ENCODE peak calls at places on chromosome 2, in eight cellular contexts. U is AG04450, J is GM23338, A is upper lobe of right lung, E is thoracic aorta, S is heart right ventricle, W is PC-9, N is brain microvascular endothelial cell. I is an unnamed sample. For H3K27me3, the result is how much of the 10 kb centered on the place peaks cover.

GRCh38 chr2:144443837-144444236 is 76.1 kb downstream of the ZEB2 start:
- DNase-seq in U (no peak), J (no peak), A (no peak), E (no peak), S (no peak), W (no peak), N (no peak), I (no peak)

GRCh38 chr2:1231664-1232063 is 181.6 kb upstream of the TPO start:
- DNase-seq in U (no peak), J (no peak), A (no peak), E (no peak), S (no peak), W (no peak), N (no peak), I (no peak)

GRCh38 chr2:296354-296753 is 8.5 kb upstream of the ALKAL2 start:
- DNase-seq in U (no peak), J (no peak), A (no peak), E (no peak), S (no peak), W (no peak), N (no peak), I (no peak)

GRCh38 chr2:99910903-99911302 is 231.5 kb downstream of the AFF3 start:
- DNase-seq in U (no peak), J (no peak), A (no peak), E (no peak), S (no peak), W (no peak), N (no peak), I (no peak)

GRCh38 chr2:99670768-99671734 is 181.2 kb upstream of the REV1 start:
- DNase-seq in U (no peak), J (no peak), A (no peak), E (no peak), S (no peak), W (no peak), N (peak), I (no peak)

GRCh38 chr2:201795608-201796477 is 10.5 kb upstream of the CDK15 start:
- DNase-seq in U (no peak), J (peak), A (no peak), E (no peak), S (no peak), W (no peak), N (peak), I (no peak)

GRCh38 chr2:46460991-46461715 is 18.2 kb upstream of the TMEM247 start:
- DNase-seq in U (peak), J (peak), A (peak), E (peak), S (peak), W (peak), N (peak), I (no peak)

GRCh38 chr2:55985406-55985805 is 61.8 kb upstream of the EFEMP1 start:
- DNase-seq in U (no peak), J (no peak), A (no peak), E (no peak), S (no peak), W (no peak), N (no peak), I (no peak)

GRCh38 chr2:120344991-120345975 is 653 bp upstream of the INHBB start:
- DNase-seq in U (no peak), J (peak), A (no peak), E (no peak), S (no peak), W (no peak), N (no peak), I (no peak)

GRCh38 chr2:210681481-210681880 is 125.1 kb downstream of the CPS1 start:
- DNase-seq in U (no peak), J (no peak), A (no peak), E (no peak), S (no peak), W (no peak), N (no peak), I (no peak)

GRCh38 chr2:210673117-210673516 is 116.7 kb downstream of the CPS1 start:
- DNase-seq in U (no peak), J (no peak), A (no peak), E (no peak), S (no peak), W (no peak), N (no peak), I (no peak)

GRCh38 chr2:210671065-210671464 is 114.7 kb downstream of the CPS1 start:
- DNase-seq in U (no peak), J (no peak), A (no peak), E (no peak), S (no peak), W (no peak), N (no peak), I (no peak)

GRCh38 chr2:210676067-210676466 is 119.7 kb downstream of the CPS1 start:
- DNase-seq in U (no peak), J (no peak), A (no peak), E (no peak), S (no peak), W (no peak), N (no peak), I (no peak)
- TF ChIP-seq CTCF in U (no peak), J (no peak), A (no peak), E (no peak), S (no peak), W (no peak), N (no peak), I (no peak)

GRCh38 chr2:158325031-158325781 is 131.3 kb downstream of the CCDC148 start:
- DNase-seq in U (no peak), J (no peak), A (no peak), E (no peak), S (no peak), W (no peak), N (peak), I (no peak)
- H3K4me3 ChIP-seq in U (no peak), J (no peak), A (no peak), E (no peak), S (no peak), W (no peak), N (no peak), I (no peak)

DNA sequence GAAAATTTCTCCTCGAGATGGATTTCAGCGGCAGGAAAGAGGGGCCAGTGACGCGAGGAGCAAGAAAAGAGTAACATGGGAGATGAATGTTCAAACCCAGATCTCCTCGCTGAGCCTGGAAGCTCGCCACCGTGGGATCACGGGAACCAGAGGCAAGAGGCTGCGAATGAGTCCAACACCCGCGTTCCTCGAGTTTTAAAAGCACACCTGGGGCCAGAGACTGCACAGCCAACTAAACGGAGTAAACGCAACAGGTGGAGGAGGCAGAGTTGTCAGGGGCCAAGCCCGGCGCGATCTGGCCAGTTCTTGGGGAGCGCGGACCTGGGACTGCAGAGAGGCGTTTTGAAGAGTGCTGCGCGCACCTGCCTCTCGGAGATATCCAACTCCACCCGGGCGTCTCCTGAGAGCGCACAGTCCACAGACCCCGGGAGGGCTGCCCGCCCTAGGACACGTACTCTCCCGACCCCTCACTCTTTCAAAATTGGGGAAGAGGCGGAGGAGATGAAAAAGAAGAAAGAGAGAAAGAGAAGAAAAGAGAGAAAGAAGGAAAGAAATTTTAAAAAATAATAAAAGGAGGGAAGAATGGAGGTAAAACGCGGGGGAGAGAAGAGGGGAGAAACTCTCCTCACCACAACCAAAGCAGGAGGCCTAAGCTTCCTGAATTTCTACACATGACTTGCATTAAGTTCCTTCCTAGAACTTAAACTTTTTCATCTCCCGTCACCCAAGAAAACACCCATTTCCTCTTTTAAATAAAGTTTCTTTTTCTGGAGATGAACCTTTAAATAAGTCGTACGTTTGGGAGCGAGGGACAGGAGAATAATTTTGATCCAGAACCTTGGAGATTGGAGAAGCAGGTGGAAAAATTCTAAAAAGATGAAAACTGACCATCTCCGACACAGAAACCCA is 5.3 kb upstream of the PAX3 start:
- DNase-seq in U (no peak), J (peak), A (no peak), E (no peak), S (no peak), W (no peak), N (no peak), I (no peak)
- H3K27me3 ChIP-seq in U (half or more), J (half or more), A (half or more), E (under half), S (half or more), W (half or more), N (half or more), I (under half)

GRCh38 chr2:64312622-64312948 is 141.4 kb upstream of the LGALSL start:
- DNase-seq in U (no peak), J (no peak), A (no peak), E (no peak), S (no peak), W (no peak), N (no peak), I (no peak)

GRCh38 chr2:64313311-64313710 is 140.7 kb upstream of the LGALSL start:
- DNase-seq in U (no peak), J (no peak), A (no peak), E (no peak), S (no peak), W (no peak), N (no peak), I (no peak)

GRCh38 chr2:64311191-64311910 is 142.6 kb upstream of the LGALSL start:
- DNase-seq in U (no peak), J (peak), A (no peak), E (no peak), S (no peak), W (no peak), N (no peak), I (no peak)

GRCh38 chr2:64315561-64315960 is 138.4 kb upstream of the LGALSL start:
- DNase-seq in U (no peak), J (no peak), A (no peak), E (no peak), S (no peak), W (no peak), N (no peak), I (no peak)

DNA sequence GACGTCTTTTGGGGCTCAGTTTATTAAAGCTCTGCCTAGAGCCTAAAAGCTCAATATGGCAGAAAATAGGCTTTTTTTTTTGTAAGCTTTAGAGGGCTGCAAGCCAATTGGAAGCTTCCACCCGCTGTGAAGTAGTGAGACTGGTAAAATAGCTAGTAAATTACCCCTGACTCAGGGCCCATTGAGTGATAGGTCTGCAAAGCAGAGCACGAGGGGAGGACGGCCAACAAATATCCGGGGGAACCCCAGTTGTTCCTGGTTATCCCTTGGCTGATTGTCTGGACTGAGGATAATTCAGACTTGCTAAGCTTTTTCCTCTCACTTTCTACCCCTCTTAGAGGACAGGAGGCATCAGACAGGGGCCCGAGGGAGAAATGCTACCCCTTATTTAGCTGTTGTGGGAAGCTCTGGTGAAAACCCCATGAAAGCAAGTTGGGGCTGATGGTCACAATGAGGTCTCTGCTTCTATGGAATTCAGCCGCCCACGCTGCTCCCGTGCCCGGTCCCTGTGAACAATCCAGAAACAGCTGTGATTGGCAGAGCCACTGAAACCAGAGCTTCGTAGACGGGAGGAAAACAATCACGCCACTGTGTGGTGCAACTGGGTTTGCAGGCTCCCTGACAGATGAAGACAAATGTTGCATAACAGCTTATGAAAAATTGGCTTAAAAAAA is 141.9 kb upstream of the LGALSL start:
- DNase-seq in U (peak), J (peak), A (peak), E (peak), S (peak), W (peak), N (peak), I (peak)
- TF ChIP-seq CTCF in U (peak), J (peak), A (peak), E (peak), S (peak), W (no peak), N (peak), I (peak)

DNA sequence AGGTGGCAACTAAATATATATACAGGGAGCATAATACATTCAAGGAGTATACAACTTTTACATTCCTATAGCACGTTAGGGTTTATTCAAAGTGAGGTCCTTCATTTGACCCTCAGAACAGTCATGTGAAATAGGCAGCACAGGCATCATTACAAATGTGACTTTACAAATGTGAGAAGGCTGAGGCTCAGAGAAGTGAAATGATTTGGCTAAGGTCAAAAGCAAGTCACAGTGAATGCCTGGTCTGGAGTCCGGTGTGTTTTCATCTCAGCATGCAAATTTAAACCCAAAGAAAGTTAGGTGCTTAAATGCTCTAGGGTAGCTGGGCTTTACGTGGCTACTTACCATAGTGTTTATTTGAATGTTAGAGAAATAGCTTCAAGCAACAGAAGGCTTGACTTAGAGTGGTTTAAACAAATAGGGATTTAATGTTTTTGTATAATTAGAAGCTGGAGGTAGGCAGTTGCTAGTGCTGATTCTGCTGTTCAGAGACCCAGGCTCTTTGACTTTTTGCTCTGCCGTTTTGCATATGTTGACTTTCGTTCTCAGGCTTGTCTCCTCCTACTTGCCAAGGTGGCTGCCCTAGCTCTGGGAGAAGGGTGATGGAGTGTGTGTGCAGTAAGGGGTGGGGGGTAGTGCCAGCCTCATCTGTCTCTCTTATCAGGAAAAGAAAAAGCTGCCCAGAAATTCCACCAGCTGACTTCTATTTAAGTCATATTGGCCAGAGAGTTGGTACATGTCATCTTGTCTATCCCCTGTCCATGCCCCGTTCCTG is 89.2 kb downstream of the PLCL1 start:
- DNase-seq in U (no peak), J (no peak), A (no peak), E (no peak), S (peak), W (no peak), N (no peak), I (no peak)
- H3K4me3 ChIP-seq in U (no peak), J (no peak), A (no peak), E (peak), S (no peak), W (no peak), N (no peak), I (no peak)

GRCh38 chr2:218394298-218395089 is 5.2 kb upstream of the CTDSP1 start:
- DNase-seq in U (no peak), J (no peak), A (no peak), E (no peak), S (no peak), W (no peak), N (no peak), I (no peak)

GRCh38 chr2:218395090-218395444 is 4.6 kb upstream of the CTDSP1 start:
- DNase-seq in U (no peak), J (no peak), A (no peak), E (no peak), S (no peak), W (no peak), N (no peak), I (no peak)

GRCh38 chr2:218395456-218395825 is 4.2 kb upstream of the CTDSP1 start:
- DNase-seq in U (no peak), J (peak), A (peak), E (no peak), S (no peak), W (no peak), N (no peak), I (no peak)

GRCh38 chr2:218396688-218397501 is 2.8 kb upstream of the CTDSP1 start:
- DNase-seq in U (no peak), J (peak), A (peak), E (no peak), S (peak), W (peak), N (peak), I (no peak)

GRCh38 chr2:218395826-218396687 is 3.6 kb upstream of the CTDSP1 start:
- DNase-seq in U (peak), J (peak), A (peak), E (no peak), S (peak), W (peak), N (peak), I (peak)
- H3K27me3 ChIP-seq in U (under half), J (under half), A (under half), E (under half), S (under half), W (under half), N (under half), I (under half)